ENCODE peak calls at places on chromosomes 5 and 9, in eight cellular contexts. L is spleen, U is IMR-90, Y is A549, X is NB4, G is GM12891, T is body of pancreas, Z is sigmoid colon. W is an unnamed sample.

GRCh38 chr9:110641350-110641749 is 27.2 kb upstream of the MUSK start:
- DNase-seq in L (no peak), U (no peak), Y (no peak), X (no peak), G (no peak), T (no peak), Z (no peak), W (no peak)

GRCh38 chr5:154811653-154812465 is 38.5 kb downstream of the FAXDC2 start:
- DNase-seq in L (peak), U (peak), Y (peak), X (peak), G (peak), T (peak), Z (peak), W (no peak)

GRCh38 chr9:124771021-124771866 is at the start of gene NR6A1:
- DNase-seq in L (peak), U (peak), Y (peak), X (peak), G (peak), T (peak), Z (peak), W (peak)

GRCh38 chr5:28766565-28767158 is 1728.3 kb upstream of the CDH9 start:
- DNase-seq in L (no peak), U (peak), Y (peak), X (peak), G (no peak), T (no peak), Z (no peak), W (no peak)

GRCh38 chr9:127223266-127223665 is 41.3 kb upstream of the GARNL3 start:
- DNase-seq in L (no peak), U (no peak), Y (no peak), X (no peak), G (no peak), T (no peak), Z (no peak), W (no peak)

GRCh38 chr5:156641690-156642089 is 208.4 kb upstream of the PPP1R2B start:
- DNase-seq in L (no peak), U (peak), Y (no peak), X (no peak), G (no peak), T (no peak), Z (no peak), W (no peak)

GRCh38 chr9:74498616-74499095 is 1.5 kb downstream of the RORB start:
- DNase-seq in L (no peak), U (no peak), Y (no peak), X (no peak), G (no peak), T (no peak), Z (no peak), W (no peak)

GRCh38 chr9:131735238-131736181 is 4.4 kb downstream of the RAPGEF1 start:
- DNase-seq in L (no peak), U (no peak), Y (peak), X (no peak), G (no peak), T (no peak), Z (no peak), W (no peak)

GRCh38 chr5:93723005-93723404 is 18.4 kb downstream of the POU5F2 start:
- DNase-seq in L (no peak), U (peak), Y (no peak), X (peak), G (no peak), T (no peak), Z (no peak), W (no peak)

GRCh38 chr9:121774715-121775613 is 123.5 kb downstream of the DAB2IP start:
- DNase-seq in L (no peak), U (no peak), Y (no peak), X (no peak), G (no peak), T (no peak), Z (no peak), W (no peak)

GRCh38 chr5:148857474-148857873 is 31.1 kb downstream of the ADRB2 start:
- DNase-seq in L (no peak), U (no peak), Y (no peak), X (no peak), G (no peak), T (no peak), Z (no peak), W (no peak)

GRCh38 chr9:125538092-125538473 is 168.9 kb downstream of the MAPKAP1 start:
- DNase-seq in L (no peak), U (peak), Y (peak), X (no peak), G (no peak), T (peak), Z (no peak), W (no peak)

GRCh38 chr5:9799601-9800000 is 169.4 kb upstream of the TAS2R1 start:
- DNase-seq in L (no peak), U (no peak), Y (no peak), X (no peak), G (no peak), T (no peak), Z (no peak), W (no peak)

GRCh38 chr9:15161744-15162143 is 145.3 kb downstream of the TTC39B start:
- DNase-seq in L (no peak), U (no peak), Y (no peak), X (no peak), G (no peak), T (no peak), Z (no peak), W (no peak)

GRCh38 chr5:51657340-51658240 is 274.3 kb downstream of the ISL1 start:
- DNase-seq in L (no peak), U (no peak), Y (no peak), X (no peak), G (no peak), T (no peak), Z (no peak), W (no peak)

GRCh38 chr5:106759581-106759980 is 911.2 kb downstream of the EFNA5 start:
- DNase-seq in L (no peak), U (peak), Y (no peak), X (no peak), G (no peak), T (peak), Z (no peak), W (no peak)

GRCh38 chr9:4640027-4640426 is 22.1 kb upstream of the PLPP6 start:
- DNase-seq in L (no peak), U (no peak), Y (no peak), X (peak), G (no peak), T (no peak), Z (no peak), W (no peak)

GRCh38 chr5:43121565-43122484 is 1.1 kb downstream of the ZNF131 start:
- DNase-seq in L (no peak), U (peak), Y (peak), X (peak), G (no peak), T (peak), Z (no peak), W (no peak)

GRCh38 chr5:15483348-15484090 is 16.5 kb upstream of the FBXL7 start:
- DNase-seq in L (no peak), U (peak), Y (no peak), X (no peak), G (no peak), T (no peak), Z (no peak), W (no peak)

GRCh38 chr5:124199902-124200301 is 546.5 kb downstream of the ZNF608 start:
- DNase-seq in L (no peak), U (no peak), Y (no peak), X (no peak), G (no peak), T (no peak), Z (no peak), W (no peak)

GRCh38 chr5:167233507-167233906 is 1057.9 kb upstream of the WWC1 start:
- DNase-seq in L (no peak), U (peak), Y (no peak), X (no peak), G (no peak), T (no peak), Z (no peak), W (no peak)

GRCh38 chr9:133103183-133103986 is 17.7 kb downstream of the RALGDS start:
- DNase-seq in L (peak), U (peak), Y (peak), X (peak), G (peak), T (peak), Z (peak), W (no peak)

GRCh38 chr9:37369671-37370070 is 52.8 kb upstream of the GRHPR start:
- DNase-seq in L (no peak), U (no peak), Y (no peak), X (no peak), G (no peak), T (no peak), Z (no peak), W (no peak)

GRCh38 chr9:84575705-84576104 is 93.8 kb upstream of the NTRK2 start:
- DNase-seq in L (no peak), U (no peak), Y (no peak), X (no peak), G (no peak), T (no peak), Z (no peak), W (no peak)

GRCh38 chr9:21546949-21547348 is 64.8 kb upstream of the IFNE start:
- DNase-seq in L (no peak), U (no peak), Y (no peak), X (no peak), G (no peak), T (no peak), Z (no peak), W (no peak)

GRCh38 chr5:80406980-80407734 is 707 bp upstream of the ZFYVE16 start:
- DNase-seq in L (peak), U (peak), Y (no peak), X (peak), G (no peak), T (peak), Z (peak), W (no peak)
- TF ChIP-seq POLR2A in L (peak), U (no peak), Y (no peak), X (no peak), G (no peak), T (no peak), Z (no peak), W (no peak)

GRCh38 chr5:171397190-171397589 is 9.5 kb downstream of the NPM1 start:
- DNase-seq in L (no peak), U (no peak), Y (no peak), X (peak), G (no peak), T (no peak), Z (no peak), W (no peak)
- TF ChIP-seq POLR2A in L (no peak), U (no peak), Y (no peak), X (no peak), G (no peak), T (no peak), Z (no peak), W (no peak)

GRCh38 chr5:139296862-139297326 is 3.4 kb downstream of the MATR3 start:
- DNase-seq in L (peak), U (no peak), Y (no peak), X (no peak), G (no peak), T (no peak), Z (no peak), W (no peak)

GRCh38 chr5:139297439-139298133 is 4.0 kb downstream of the MATR3 start:
- DNase-seq in L (no peak), U (no peak), Y (no peak), X (no peak), G (no peak), T (no peak), Z (no peak), W (no peak)

GRCh38 chr5:139299477-139299876 is 5.9 kb downstream of the MATR3 start:
- DNase-seq in L (no peak), U (no peak), Y (no peak), X (no peak), G (no peak), T (no peak), Z (no peak), W (no peak)

GRCh38 chr5:139296198-139296597 is 2.7 kb downstream of the MATR3 start:
- DNase-seq in L (no peak), U (no peak), Y (no peak), X (no peak), G (no peak), T (no peak), Z (no peak), W (no peak)

GRCh38 chr5:139298242-139298641 is 4.7 kb downstream of the MATR3 start:
- DNase-seq in L (peak), U (no peak), Y (no peak), X (no peak), G (no peak), T (no peak), Z (no peak), W (no peak)
- TF ChIP-seq POLR2A in L (no peak), U (no peak), Y (no peak), X (no peak), G (no peak), T (no peak), Z (no peak), W (no peak)

GRCh38 chr9:112348257-112348992 is 15.0 kb upstream of the PTBP3 start:
- DNase-seq in L (peak), U (peak), Y (peak), X (peak), G (no peak), T (peak), Z (peak), W (no peak)
- TF ChIP-seq POLR2A in L (no peak), U (no peak), Y (peak), X (no peak), G (no peak), T (peak), Z (no peak), W (no peak)

GRCh38 chr5:72434056-72434780 is 73.0 kb downstream of the ZNF366 start:
- DNase-seq in L (no peak), U (no peak), Y (no peak), X (peak), G (no peak), T (no peak), Z (no peak), W (no peak)
- TF ChIP-seq POLR2A in L (no peak), U (no peak), Y (no peak), X (no peak), G (no peak), T (no peak), Z (no peak), W (no peak)

GRCh38 chr9:86096382-86096781 is 3.0 kb downstream of the GOLM1 start:
- DNase-seq in L (no peak), U (peak), Y (no peak), X (no peak), G (no peak), T (no peak), Z (no peak), W (no peak)

GRCh38 chr9:86097510-86098224 is 1.7 kb downstream of the GOLM1 start:
- DNase-seq in L (no peak), U (no peak), Y (no peak), X (no peak), G (no peak), T (no peak), Z (no peak), W (no peak)

GRCh38 chr9:86099695-86100364 is 472 bp upstream of the GOLM1 start:
- DNase-seq in L (no peak), U (peak), Y (peak), X (peak), G (no peak), T (peak), Z (peak), W (no peak)

GRCh38 chr9:86102626-86103025 is 3.3 kb upstream of the GOLM1 start:
- DNase-seq in L (no peak), U (no peak), Y (no peak), X (no peak), G (no peak), T (no peak), Z (no peak), W (no peak)

DNA sequence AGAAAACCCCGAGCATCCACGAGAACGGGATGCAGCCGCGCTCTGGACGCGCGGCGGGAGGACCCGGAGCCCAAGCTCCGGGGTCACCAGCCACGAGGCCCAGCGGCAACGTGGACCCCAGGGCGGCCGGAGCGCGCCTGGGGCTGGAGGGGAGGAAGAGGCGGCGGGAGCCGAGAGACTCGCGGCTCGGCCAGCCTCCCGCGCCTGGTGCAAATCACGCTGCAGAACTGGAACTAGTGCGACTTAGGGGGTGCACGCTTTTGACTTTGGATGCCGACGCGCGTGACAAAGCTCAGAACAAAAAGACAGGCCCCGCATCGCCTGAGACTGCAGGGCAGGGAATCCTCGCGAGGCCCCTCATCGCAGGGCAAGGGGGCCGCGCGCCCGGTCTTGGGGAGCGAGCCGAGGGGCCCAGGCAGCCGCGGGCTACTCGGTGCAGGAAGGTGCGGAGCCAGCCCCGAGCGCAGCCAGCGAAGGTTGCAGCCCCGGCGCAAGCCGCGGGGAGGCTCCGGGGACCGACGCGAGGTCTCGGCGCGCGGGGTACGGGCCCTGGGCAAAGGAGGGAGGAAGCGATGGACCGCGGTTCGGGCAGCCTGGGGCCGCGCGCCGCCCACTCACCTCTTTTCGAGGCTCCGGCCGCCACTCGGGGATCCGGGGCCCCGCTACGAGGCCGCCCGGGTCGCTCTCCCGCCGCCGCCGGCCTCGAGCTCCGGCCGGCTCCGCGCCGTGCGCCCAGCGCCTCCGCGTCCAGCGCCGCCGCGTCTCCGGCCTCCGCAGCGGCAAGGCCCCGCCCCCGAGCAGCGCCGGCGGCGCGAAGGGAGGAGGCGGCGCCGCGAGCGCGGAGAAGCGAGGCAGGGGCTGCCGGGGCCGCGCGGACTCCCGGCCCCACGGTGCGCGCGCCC is at the start of gene GOLM1:
- DNase-seq in L (peak), U (peak), Y (peak), X (peak), G (peak), T (peak), Z (peak), W (no peak)
- TF ChIP-seq POLR2A in L (no peak), U (no peak), Y (peak), X (peak), G (no peak), T (peak), Z (no peak), W (no peak)

GRCh38 chr9:136726631-136727191 is 14.3 kb downstream of the DIPK1B start:
- DNase-seq in L (no peak), U (peak), Y (no peak), X (peak), G (peak), T (no peak), Z (no peak), W (no peak)
- TF ChIP-seq POLR2A in L (no peak), U (no peak), Y (no peak), X (no peak), G (no peak), T (no peak), Z (no peak), W (no peak)

DNA sequence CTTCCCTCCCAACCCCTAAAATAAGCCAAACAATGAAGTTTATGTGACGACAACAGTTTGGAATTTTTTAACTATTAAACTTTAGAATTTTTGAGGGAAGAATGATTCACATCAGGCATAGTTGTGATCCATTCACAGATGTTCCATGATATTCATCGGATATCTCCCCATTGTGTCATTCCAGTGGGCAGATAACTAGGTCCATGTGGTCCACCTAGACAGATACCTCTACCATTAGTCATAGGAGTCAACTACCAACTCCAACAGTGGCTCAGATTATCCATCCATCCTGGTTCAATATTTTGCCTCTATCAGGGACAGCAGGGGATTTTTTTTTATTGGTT is 283.0 kb downstream of the ADAMTS6 start:
- DNase-seq in L (no peak), U (peak), Y (peak), X (no peak), G (no peak), T (no peak), Z (no peak), W (no peak)
- TF ChIP-seq POLR2A in L (no peak), U (no peak), Y (no peak), X (no peak), G (no peak), T (no peak), Z (no peak), W (no peak)

DNA sequence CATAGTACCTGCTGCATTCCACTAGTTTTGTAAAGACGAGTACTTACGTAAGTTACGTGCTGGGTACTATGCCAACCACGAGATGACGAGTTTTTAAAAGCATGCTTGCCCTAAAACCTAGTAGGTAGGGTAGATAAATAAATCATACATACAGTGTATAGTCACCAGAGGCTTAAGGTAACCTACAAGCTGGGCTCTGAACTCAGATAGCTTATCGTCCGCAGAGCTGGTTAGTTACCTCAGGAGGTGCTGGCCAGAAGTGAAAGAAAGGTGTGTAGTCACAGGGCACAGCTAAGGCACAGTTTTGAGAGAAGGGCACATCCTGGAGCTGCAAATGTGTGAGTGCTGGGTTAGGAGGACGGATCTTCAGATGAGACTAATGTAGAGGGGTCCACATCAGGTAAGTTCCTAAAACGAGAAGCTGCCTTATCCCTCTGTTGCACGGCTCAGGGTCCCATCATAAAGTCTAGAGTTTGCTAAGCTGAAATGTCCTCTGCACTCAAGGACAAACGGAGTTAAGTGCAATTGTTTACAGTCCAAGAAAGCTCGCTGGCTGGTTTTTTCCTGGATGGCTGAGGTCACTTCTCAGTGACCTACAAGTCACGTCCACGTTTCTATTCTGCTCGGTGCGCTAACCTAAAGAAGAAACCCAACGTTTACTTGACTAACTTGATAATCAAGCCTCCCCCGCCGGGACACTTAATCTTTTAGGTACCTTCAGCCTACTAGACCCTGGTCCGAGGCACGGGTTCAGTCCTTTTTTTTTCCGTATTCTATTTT is 1.1 kb upstream of the SNX24 start:
- DNase-seq in L (no peak), U (no peak), Y (no peak), X (peak), G (no peak), T (peak), Z (no peak), W (no peak)
- TF ChIP-seq POLR2A in L (no peak), U (no peak), Y (no peak), X (no peak), G (no peak), T (peak), Z (no peak), W (no peak)